ENCODE peak calls at places on chromosomes 11 and 22, in four cellular contexts. One of them, this sample, is unnamed.

GRCh38 chr11:72996959-72997358 is 145.2 kb downstream of the FCHSD2 start:
- DNase-seq in mesendoderm: no peak
- DNase-seq in neuronal stem cell: no peak
- DNase-seq in H9: no peak
- DNase-seq in this sample: no peak

GRCh38 chr11:35803115-35803514 is 140.5 kb downstream of the TRIM44 start:
- DNase-seq in H9: no peak
- DNase-seq in mesendoderm: no peak
- DNase-seq in neuronal stem cell: no peak
- DNase-seq in this sample: no peak

GRCh38 chr11:56783448-56784041 is 35.0 kb upstream of the OR9G4 start:
- DNase-seq in neuronal stem cell: peak; percentile 61
- DNase-seq in H9: no peak
- DNase-seq in mesendoderm: peak; percentile 65
- DNase-seq in this sample: peak; percentile 54

GRCh38 chr11:125272092-125272491 is 107.5 kb downstream of the PKNOX2 start:
- DNase-seq in H9: no peak
- DNase-seq in mesendoderm: peak; percentile 74
- DNase-seq in neuronal stem cell: no peak
- DNase-seq in this sample: peak; percentile 33

GRCh38 chr11:14698771-14699170 is 55.2 kb downstream of the PDE3B start:
- DNase-seq in neuronal stem cell: no peak
- DNase-seq in H9: no peak
- DNase-seq in mesendoderm: no peak
- DNase-seq in this sample: no peak

GRCh38 chr11:104130161-104130560 is 33.8 kb downstream of the PDGFD start:
- DNase-seq in mesendoderm: no peak
- DNase-seq in neuronal stem cell: no peak
- DNase-seq in H9: no peak
- DNase-seq in this sample: no peak

GRCh38 chr11:14971865-14972580 is at the start of gene CALCA:
- DNase-seq in neuronal stem cell: no peak
- DNase-seq in mesendoderm: peak; percentile 73
- DNase-seq in H9: peak; percentile 53
- DNase-seq in this sample: no peak

GRCh38 chr22:34427436-34427835 is 507.2 kb upstream of the LARGE1 start:
- DNase-seq in neuronal stem cell: no peak
- DNase-seq in mesendoderm: no peak
- DNase-seq in H9: no peak
- DNase-seq in this sample: no peak

GRCh38 chr22:24086310-24086709 is 75.2 kb downstream of the CABIN1 start:
- DNase-seq in mesendoderm: no peak
- DNase-seq in neuronal stem cell: no peak
- DNase-seq in H9: no peak
- DNase-seq in this sample: no peak

GRCh38 chr22:38313384-38313955 is 3.8 kb downstream of the CSNK1E start:
- DNase-seq in H9: no peak
- DNase-seq in mesendoderm: no peak
- DNase-seq in neuronal stem cell: no peak
- DNase-seq in this sample: peak; percentile 96

GRCh38 chr22:44541671-44542319 is 43.8 kb upstream of the RTL6 start:
- DNase-seq in mesendoderm: no peak
- DNase-seq in H9: no peak
- DNase-seq in neuronal stem cell: no peak
- DNase-seq in this sample: no peak

GRCh38 chr11:127003260-127003981 is 2.9 kb upstream of the KIRREL3 start:
- DNase-seq in H9: peak; percentile 86
- DNase-seq in mesendoderm: peak; percentile 90
- DNase-seq in neuronal stem cell: peak; percentile 79
- DNase-seq in this sample: peak; percentile 58

GRCh38 chr11:119166368-119167076 is 2.0 kb upstream of the NLRX1 start:
- DNase-seq in mesendoderm: no peak
- DNase-seq in neuronal stem cell: no peak
- DNase-seq in H9: no peak
- DNase-seq in this sample: peak; percentile 51

GRCh38 chr11:44621784-44622183 is 56.3 kb downstream of the CD82 start:
- DNase-seq in H9: no peak
- DNase-seq in neuronal stem cell: no peak
- DNase-seq in mesendoderm: no peak
- DNase-seq in this sample: no peak

GRCh38 chr22:43092085-43092484 is 2.9 kb upstream of the TTLL1 start:
- DNase-seq in neuronal stem cell: no peak
- DNase-seq in mesendoderm: no peak
- DNase-seq in H9: no peak
- DNase-seq in this sample: peak; percentile 8

GRCh38 chr22:44130076-44130711 is 50.5 kb upstream of the PARVG start:
- DNase-seq in mesendoderm: no peak
- DNase-seq in neuronal stem cell: no peak
- DNase-seq in H9: no peak
- DNase-seq in this sample: peak; percentile 17

GRCh38 chr22:46754110-46754799 is 8.2 kb upstream of the TBC1D22A start:
- DNase-seq in mesendoderm: no peak
- DNase-seq in neuronal stem cell: no peak
- DNase-seq in H9: no peak
- DNase-seq in this sample: peak; percentile 99
- H2BK120ac ChIP-seq in mesendoderm: no peak overlapping the region
- H2BK120ac ChIP-seq in neuronal stem cell: no peak overlapping the region
- H2BK120ac ChIP-seq in H9: no peak overlapping the region
- H2BK120ac ChIP-seq in this sample: peak overlapping the region; percentile 93

GRCh38 chr22:50396751-50397370 is 53.7 kb downstream of the PPP6R2 start:
- DNase-seq in mesendoderm: peak; percentile 81
- DNase-seq in neuronal stem cell: no peak
- DNase-seq in H9: no peak
- DNase-seq in this sample: peak; percentile 20
- H2BK120ac ChIP-seq in mesendoderm: no peak overlapping the region
- H2BK120ac ChIP-seq in neuronal stem cell: no peak overlapping the region
- H2BK120ac ChIP-seq in H9: no peak overlapping the region
- H2BK120ac ChIP-seq in this sample: no peak overlapping the region

DNA sequence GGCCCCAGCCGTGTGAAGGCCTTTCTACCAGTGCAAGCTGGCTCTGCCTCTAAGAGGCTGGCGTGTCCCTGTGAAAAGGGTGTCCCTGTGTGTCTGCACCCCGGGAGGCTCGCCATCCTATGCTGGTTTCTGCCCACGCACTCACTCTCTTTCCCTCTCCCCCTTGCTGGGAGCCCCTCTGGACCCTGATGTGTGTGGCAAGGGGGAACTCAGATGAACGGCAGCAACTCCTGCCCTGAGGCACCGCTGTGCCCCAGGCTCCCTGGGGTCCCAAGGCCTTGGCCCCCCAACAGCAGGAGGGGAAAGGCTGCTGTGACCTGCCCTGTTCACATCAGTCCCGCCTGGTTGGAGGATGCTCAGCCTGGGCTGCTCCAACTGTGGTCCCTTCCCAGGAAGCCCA is 19.3 kb upstream of the LRRC32 start:
- DNase-seq in H9: no peak
- DNase-seq in neuronal stem cell: no peak
- DNase-seq in mesendoderm: no peak
- DNase-seq in this sample: no peak
- H2BK120ac ChIP-seq in H9: no peak overlapping the region
- H2BK120ac ChIP-seq in neuronal stem cell: peak overlapping the region; percentile 58
- H2BK120ac ChIP-seq in mesendoderm: no peak overlapping the region
- H2BK120ac ChIP-seq in this sample: peak overlapping the region; percentile 32

DNA sequence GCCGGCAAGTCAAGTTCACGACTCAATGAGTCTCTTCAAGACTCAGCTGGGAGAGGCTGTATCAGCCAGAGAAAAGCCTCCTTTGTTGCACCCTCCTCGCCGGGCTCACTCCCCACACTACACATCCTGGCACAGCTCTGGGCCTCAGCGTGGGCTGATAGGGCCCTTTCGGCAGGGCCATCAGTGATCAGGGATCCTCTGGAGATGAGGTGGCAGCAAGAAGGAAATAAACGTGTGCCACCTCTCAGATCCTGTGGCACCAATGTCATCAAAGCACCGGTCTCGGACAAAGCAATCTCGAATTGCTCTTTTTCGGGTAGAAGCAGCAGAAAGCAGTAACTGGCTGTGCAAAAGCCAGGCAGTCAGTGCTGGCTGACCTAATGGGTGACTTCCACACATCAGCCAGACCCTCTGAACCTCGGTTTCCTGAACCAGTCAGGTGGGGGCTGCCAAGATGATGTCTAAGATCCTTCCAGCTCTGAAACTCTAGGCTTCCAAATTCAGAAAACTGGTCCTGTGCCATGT is 2.1 kb downstream of the EHD1 start:
- DNase-seq in neuronal stem cell: no peak
- DNase-seq in mesendoderm: no peak
- DNase-seq in H9: no peak
- DNase-seq in this sample: no peak
- H2BK120ac ChIP-seq in neuronal stem cell: no peak overlapping the region
- H2BK120ac ChIP-seq in mesendoderm: no peak overlapping the region
- H2BK120ac ChIP-seq in H9: no peak overlapping the region
- H2BK120ac ChIP-seq in this sample: peak overlapping the region; percentile 80

DNA sequence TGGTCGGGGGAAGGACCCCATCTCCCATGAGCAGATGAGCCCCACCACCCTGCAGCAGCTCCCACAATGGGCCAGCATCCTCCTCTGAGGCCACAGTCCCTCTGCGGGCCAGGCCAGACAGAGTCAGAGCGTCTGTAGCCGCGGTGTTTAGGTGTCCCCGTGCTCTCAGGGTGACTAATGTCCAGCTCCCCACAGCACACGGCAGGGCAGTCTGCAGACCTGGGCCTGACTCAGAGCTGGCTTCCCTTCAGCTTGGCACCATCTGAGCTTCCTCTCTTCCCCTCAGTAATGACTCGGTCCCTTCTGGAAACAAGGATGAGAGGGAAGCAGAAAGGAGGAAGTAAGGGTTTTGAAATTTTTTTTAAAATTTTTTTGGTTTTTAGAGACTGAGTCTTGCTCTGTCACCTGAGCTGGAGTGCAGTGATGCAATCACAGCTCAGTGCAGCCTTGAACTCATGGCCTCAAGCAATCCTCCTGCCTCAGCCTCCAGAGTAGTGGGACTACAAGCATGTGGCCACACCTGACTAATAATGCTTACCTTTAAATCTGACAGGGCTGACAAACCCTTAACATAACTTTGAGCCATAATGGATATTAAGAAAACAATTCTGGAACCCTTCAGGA is 28.5 kb downstream of the LRRC74B start:
- DNase-seq in neuronal stem cell: no peak
- DNase-seq in H9: no peak
- DNase-seq in mesendoderm: no peak
- DNase-seq in this sample: peak; percentile 83
- H2BK120ac ChIP-seq in neuronal stem cell: peak overlapping the region; percentile 68
- H2BK120ac ChIP-seq in H9: no peak overlapping the region
- H2BK120ac ChIP-seq in mesendoderm: no peak overlapping the region
- H2BK120ac ChIP-seq in this sample: no peak overlapping the region